ENCODE peak calls at places on chromosomes 16 and 17, in ten cellular contexts. I, H, L, M, T, G, E, O, P and X are unnamed samples.

GRCh38 chr17:8744086-8744781 is 402 bp downstream of the CCDC42 start:
- DNase-seq in O (no peak), I (no peak), E (no peak), L (no peak), T (no peak), M (no peak), G (no peak), H (no peak), P (no peak), X (no peak)

GRCh38 chr16:67733734-67734470 is 14.8 kb upstream of the GFOD2 start:
- DNase-seq in E (no peak), P (no peak), G (no peak), T (no peak), I (no peak), L (no peak), M (no peak), H (no peak), O (no peak), X (no peak)

GRCh38 chr17:47694018-47694817 is at the start of gene TBKBP1:
- DNase-seq in T (no peak), P (no peak), L (peak), O (peak), I (peak), G (no peak), E (peak), H (no peak), M (peak), X (peak)

GRCh38 chr16:56617212-56618085 is 8.1 kb upstream of the MT1E start:
- DNase-seq in O (no peak), E (peak), P (peak), H (no peak), T (peak), L (no peak), M (peak), I (peak), G (no peak), X (no peak)

GRCh38 chr16:79887541-79888540 is 287.3 kb upstream of the MAF start:
- DNase-seq in I (no peak), P (no peak), T (no peak), H (no peak), M (no peak), G (no peak), E (no peak), O (no peak), L (no peak), X (no peak)

GRCh38 chr16:56689171-56689570 is 6.9 kb downstream of the MT1X start:
- DNase-seq in G (no peak), T (no peak), H (no peak), I (no peak), P (no peak), L (no peak), M (no peak), E (no peak), O (no peak), X (no peak)

GRCh38 chr16:78705694-78706093 is 606.2 kb downstream of the WWOX start:
- DNase-seq in E (peak), G (no peak), T (no peak), M (peak), L (no peak), O (no peak), H (peak), P (no peak), I (peak), X (peak)

GRCh38 chr17:66686601-66687000 is 148.3 kb upstream of the CACNG5 start:
- DNase-seq in O (no peak), T (no peak), P (no peak), L (no peak), E (no peak), G (no peak), H (no peak), M (no peak), I (no peak), X (no peak)

GRCh38 chr16:30349695-30350094 is 5.4 kb downstream of the CD2BP2 start:
- DNase-seq in M (no peak), G (no peak), L (no peak), E (no peak), H (no peak), T (no peak), I (no peak), P (no peak), O (no peak), X (no peak)

GRCh38 chr16:49440156-49441065 is 66.8 kb downstream of the C16orf78 start:
- DNase-seq in O (no peak), L (peak), H (no peak), P (no peak), E (no peak), G (no peak), T (no peak), I (peak), M (no peak), X (no peak)

GRCh38 chr16:73049051-73049910 is 1.4 kb upstream of the ZFHX3 start:
- DNase-seq in O (no peak), G (no peak), E (no peak), L (no peak), H (no peak), P (no peak), T (no peak), I (no peak), M (no peak), X (no peak)

GRCh38 chr17:17844500-17844899 is 7.7 kb upstream of the SREBF1 start:
- DNase-seq in T (no peak), E (no peak), I (no peak), P (peak), L (peak), M (no peak), G (no peak), H (no peak), O (no peak), X (no peak)

GRCh38 chr17:63961355-63962207 is 11.1 kb downstream of the SCN4A start:
- DNase-seq in G (no peak), M (no peak), T (peak), L (no peak), O (peak), H (no peak), P (no peak), E (peak), I (peak), X (peak)

GRCh38 chr16:53121666-53122065 is 66.9 kb downstream of the CHD9 start:
- DNase-seq in H (no peak), O (no peak), T (no peak), E (no peak), I (no peak), G (no peak), M (no peak), P (no peak), L (no peak), X (no peak)

GRCh38 chr17:60947100-60947499 is 269.4 kb downstream of the BCAS3 start:
- DNase-seq in H (no peak), T (no peak), M (no peak), L (no peak), O (no peak), P (no peak), I (no peak), E (no peak), G (no peak), X (no peak)